ENCODE peak calls at places on chromosomes 11 and 22, in six cellular contexts. V is adrenal gland, Z is progenitor cell of endocrine pancreas, B is AG08396, T is pulmonary artery endothelial cell, K is NCI-H460. I is an unnamed sample.

GRCh38 chr22:17077255-17077654 is 7.5 kb upstream of the IL17RA start:
- DNase-seq in Z (no peak), B (peak), K (no peak), V (no peak), T (no peak), I (no peak)

GRCh38 chr22:39481054-39481453 is 21.0 kb upstream of the MIEF1 start:
- DNase-seq in K (no peak), B (no peak), V (no peak), Z (no peak), T (no peak), I (no peak)

GRCh38 chr11:121451178-121451981 is 734 bp upstream of the SORL1 start:
- DNase-seq in Z (no peak), V (no peak), B (no peak), T (no peak), K (no peak), I (no peak)

GRCh38 chr11:115324569-115325432 is 179.4 kb downstream of the CADM1 start:
- DNase-seq in B (peak), K (peak), T (no peak), V (peak), Z (no peak), I (no peak)

GRCh38 chr11:78497309-78497708 is 77.4 kb downstream of the NARS2 start:
- DNase-seq in V (no peak), Z (no peak), B (no peak), T (no peak), K (no peak), I (no peak)

GRCh38 chr11:64086263-64086938 is 50.7 kb downstream of the FLRT1 start:
- DNase-seq in B (peak), T (no peak), K (no peak), Z (no peak), V (no peak), I (no peak)

GRCh38 chr11:117946196-117946841 is 17.1 kb upstream of the TMPRSS13 start:
- DNase-seq in T (no peak), V (no peak), K (no peak), Z (no peak), B (no peak), I (no peak)

GRCh38 chr11:69099193-69099592 is 50.5 kb downstream of the TPCN2 start:
- DNase-seq in K (no peak), Z (no peak), B (no peak), T (no peak), V (no peak), I (no peak)

GRCh38 chr11:33970984-33971466 is 79.1 kb upstream of the LMO2 start:
- DNase-seq in K (peak), T (peak), V (peak), B (peak), Z (peak), I (no peak)

GRCh38 chr22:28074526-28074925 is 155.5 kb upstream of the PITPNB start:
- DNase-seq in T (no peak), K (no peak), Z (no peak), B (no peak), V (no peak), I (no peak)